ENCODE peak calls at places on chromosomes 3 and 15, in six cellular contexts. K is sigmoid colon; U is A673; N is neuronal stem cell; A is esophagus muscularis mucosa; I is CD4-positive, alpha-beta memory T cell. V is an unnamed sample. For H3K27me3, the result is how much of the 10 kb centered on the place peaks cover.

GRCh38 chr15:55965091-55965490 is 28.3 kb downstream of the NEDD4 start:
- DNase-seq in I (no peak), N (no peak), K (no peak), A (no peak), U (no peak), V (no peak)

GRCh38 chr15:90240856-90241255 is 6.8 kb downstream of the GDPGP1 start:
- DNase-seq in I (no peak), K (no peak), U (no peak), N (no peak), A (no peak), V (no peak)

GRCh38 chr3:178059836-178060235 is 476.4 kb upstream of the KCNMB2 start:
- DNase-seq in U (no peak), I (no peak), N (no peak), A (no peak), K (no peak), V (no peak)

GRCh38 chr3:20776717-20777116 is 590.7 kb upstream of the SGO1 start:
- DNase-seq in K (no peak), U (no peak), A (no peak), I (no peak), N (no peak), V (no peak)

GRCh38 chr3:73624363-73625123 is at the start of gene PDZRN3:
- DNase-seq in A (no peak), K (peak), I (no peak), U (peak), N (peak), V (no peak)

GRCh38 chr3:98788651-98789050 is 25.5 kb downstream of the ST3GAL6 start:
- DNase-seq in A (no peak), K (no peak), U (no peak), N (no peak), I (no peak), V (no peak)

GRCh38 chr3:33440328-33440577 is at the start of gene UBP1:
- DNase-seq in K (no peak), I (no peak), A (no peak), N (no peak), U (no peak), V (no peak)

GRCh38 chr3:50214824-50215223 is 9.8 kb downstream of the SLC38A3 start:
- DNase-seq in K (no peak), U (no peak), N (no peak), I (no peak), A (no peak), V (no peak)

GRCh38 chr3:143970773-143971366 is 753 bp upstream of the DIPK2A start:
- DNase-seq in N (peak), I (peak), U (no peak), A (peak), K (peak), V (no peak)

GRCh38 chr15:82129769-82130168 is 84.0 kb upstream of the MEX3B start:
- DNase-seq in I (no peak), N (no peak), A (no peak), K (no peak), U (no peak), V (peak)

GRCh38 chr3:157530637-157531300 is 27.6 kb upstream of the VEPH1 start:
- DNase-seq in U (no peak), A (no peak), K (no peak), N (no peak), I (no peak), V (no peak)

GRCh38 chr15:59746777-59747176 is 57.7 kb upstream of the BNIP2 start:
- DNase-seq in I (no peak), K (no peak), N (no peak), U (peak), A (peak), V (no peak)

GRCh38 chr15:92733090-92733933 is 77.7 kb upstream of the FAM174B start:
- DNase-seq in I (no peak), N (no peak), K (no peak), A (no peak), U (peak), V (no peak)

GRCh38 chr3:53495518-53496501 is 1.4 kb downstream of the CACNA1D start:
- DNase-seq in N (no peak), U (no peak), A (no peak), I (no peak), K (peak), V (no peak)

GRCh38 chr15:39188930-39189329 is 391.9 kb upstream of the THBS1 start:
- DNase-seq in K (no peak), U (no peak), A (no peak), N (no peak), I (no peak), V (no peak)

GRCh38 chr3:182007441-182007840 is 295.7 kb downstream of the SOX2 start:
- DNase-seq in A (no peak), N (no peak), I (no peak), U (no peak), K (no peak), V (no peak)

GRCh38 chr15:25366058-25366457 is 72.8 kb downstream of the UBE3A start:
- DNase-seq in K (no peak), A (no peak), N (no peak), I (no peak), U (no peak), V (no peak)

GRCh38 chr3:155194973-155195372 is 98.5 kb downstream of the STRIT1 start:
- DNase-seq in N (no peak), A (no peak), K (no peak), U (no peak), I (no peak), V (no peak)

DNA sequence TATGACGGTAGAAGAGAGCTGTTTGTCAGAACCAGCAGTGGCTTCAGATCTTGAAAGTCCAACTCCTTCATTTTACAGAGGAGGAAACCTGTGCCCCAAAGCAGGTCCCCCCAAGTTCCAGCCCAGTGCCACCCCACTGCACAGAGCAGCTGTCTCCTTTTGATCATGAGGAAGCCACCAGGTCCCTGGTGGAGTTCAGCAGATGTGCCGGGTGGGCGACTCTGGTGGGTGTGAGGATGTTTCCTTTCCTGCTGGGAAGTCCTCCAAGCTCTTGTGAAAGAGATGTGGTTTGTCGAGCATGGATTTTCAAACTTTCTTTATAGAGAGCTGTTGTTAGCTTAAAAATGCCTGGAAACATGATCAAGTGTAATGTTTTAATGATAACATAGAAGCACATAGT is 52.0 kb downstream of the SMAD3 start:
- DNase-seq in K (no peak), A (no peak), N (no peak), U (no peak), I (no peak), V (no peak)
- H3K27ac ChIP-seq in K (peak), A (no peak), N (no peak), U (no peak), I (peak), V (peak)

DNA sequence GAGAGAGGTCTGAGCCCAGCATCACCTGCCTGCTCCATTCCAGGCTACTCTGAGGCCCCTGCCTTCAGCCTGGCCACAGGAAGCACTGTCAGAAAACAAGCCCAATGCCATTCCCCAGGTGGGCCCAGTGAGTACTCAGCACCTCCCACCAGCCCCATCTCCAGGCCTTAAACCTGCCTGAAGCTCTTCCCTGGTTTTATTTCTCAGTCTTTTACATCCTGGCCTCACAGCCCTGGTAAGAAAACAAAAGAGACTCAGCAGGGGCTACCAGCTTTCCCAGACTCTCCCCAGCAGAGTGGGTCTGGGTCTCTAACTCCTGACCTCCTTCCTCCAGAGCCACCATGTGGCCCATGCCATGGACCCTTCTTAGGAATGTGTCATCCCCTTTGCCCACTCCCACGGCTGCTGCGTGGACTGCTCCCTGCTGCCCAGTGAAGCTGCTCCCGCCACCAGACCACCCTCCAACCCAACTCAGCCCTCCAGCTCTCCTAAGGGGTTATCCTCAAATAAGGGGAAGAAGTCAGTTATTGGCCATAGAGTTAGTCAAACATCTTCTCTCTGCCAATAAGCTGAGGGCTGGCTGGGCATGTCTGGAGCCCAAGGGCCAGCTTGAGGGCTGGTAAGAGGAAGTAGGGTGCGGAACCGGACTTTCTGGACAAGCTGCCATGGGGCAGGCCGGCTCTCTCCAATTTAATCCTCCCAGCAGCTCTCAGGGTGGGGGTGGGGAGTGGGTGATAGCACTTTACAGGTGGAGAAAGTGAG is 116.7 kb upstream of the LINGO1 start:
- DNase-seq in A (no peak), N (no peak), K (no peak), U (no peak), I (no peak), V (no peak)
- H3K27me3 ChIP-seq in A (under half), N (under half), K (under half), U (under half), I (under half), V (under half)

GRCh38 chr3:5006755-5007202 is 27.5 kb downstream of the BHLHE40 start:
- DNase-seq in K (peak), U (no peak), A (no peak), I (peak), N (no peak), V (no peak)
- H3K27ac ChIP-seq in K (no peak), U (no peak), A (no peak), I (peak), N (no peak), V (no peak)

DNA sequence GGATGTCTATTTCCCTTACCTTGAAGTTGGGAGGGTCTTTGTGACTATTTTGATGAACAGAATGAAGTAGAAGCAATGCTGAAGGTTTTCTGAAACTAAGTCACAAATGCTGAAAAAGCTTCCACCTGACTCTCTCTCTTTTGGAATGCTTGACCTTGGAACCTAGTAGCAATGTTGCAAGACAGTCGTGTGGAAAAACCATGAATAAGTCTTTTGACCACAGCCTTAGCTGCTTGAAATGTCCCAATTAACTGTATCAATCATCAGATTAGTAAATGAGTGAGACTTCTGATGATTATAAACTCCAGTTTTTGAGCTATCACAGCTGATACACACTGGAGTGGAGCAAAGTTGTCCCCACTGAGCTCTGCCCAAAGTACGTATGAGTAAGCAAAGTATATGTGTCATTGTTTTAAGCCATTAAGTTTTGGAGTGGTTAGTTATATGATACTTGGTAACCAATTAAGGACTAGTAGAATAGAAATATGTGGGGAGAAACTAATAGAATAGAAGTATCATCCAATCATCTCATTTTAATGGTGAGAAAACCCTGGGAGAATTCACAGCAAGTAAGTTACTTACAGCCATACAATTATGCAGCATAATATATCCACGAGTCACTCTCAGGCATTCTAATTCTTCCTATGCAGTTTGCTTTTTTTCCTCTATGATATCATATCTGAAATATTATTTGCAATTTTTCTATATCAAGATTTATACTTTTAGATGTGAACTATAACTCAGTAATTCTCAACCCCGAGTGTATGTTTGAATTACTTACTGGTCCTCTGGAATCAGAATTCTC is 1010.6 kb downstream of the ROBO2 start:
- DNase-seq in K (no peak), U (no peak), I (no peak), A (no peak), N (no peak), V (no peak)
- H3K27me3 ChIP-seq in K (under half), U (under half), I (under half), A (under half), N (under half), V (under half)